ENCODE peak calls at places on chromosomes 16 and 17, in nine cellular contexts. Q is heart right ventricle, Y is Calu3, B is body of pancreas, H is BE2C, J is mucosa of descending colon, M is fibroblast of pulmonary artery, Z is bronchial epithelial cell, S is fibroblast of the aortic adventitia. X is an unnamed sample.
A peak's percentile ranks its signal among the peaks of the same experiment; 100 is the strongest.

GRCh38 chr16:75256871-75257343 is 5.5 kb upstream of the BCAR1 start:
- DNase-seq in H (peak; percentile 73), M (no peak), S (peak; percentile 47), Q (peak; percentile 41), Y (no peak), Z (no peak), B (peak; percentile 28), J (peak; percentile 57), X (no peak)

GRCh38 chr16:1871974-1872635 is at the start of gene MEIOB:
- DNase-seq in M (no peak), B (peak; percentile 26), S (no peak), Z (no peak), H (peak; percentile 83), Y (no peak), Q (peak; percentile 16), J (peak; percentile 61), X (peak; percentile 24)

GRCh38 chr17:50396261-50397110 is 837 bp downstream of the LRRC59 start:
- DNase-seq in Q (no peak), M (peak; percentile 75), S (peak; percentile 85), Z (peak; percentile 64), J (peak; percentile 78), Y (peak; percentile 65), H (peak; percentile 43), B (peak; percentile 85), X (peak; percentile 27)

GRCh38 chr17:58487589-58488427 is at the start of gene HSF5:
- DNase-seq in J (peak; percentile 46), Q (peak; percentile 29), Z (no peak), M (peak; percentile 6), B (no peak), S (no peak), H (no peak), Y (no peak), X (peak; percentile 77)

GRCh38 chr16:86080982-86081381 is 182.0 kb downstream of the IRF8 start:
- DNase-seq in Z (no peak), Q (no peak), J (no peak), S (no peak), B (no peak), H (no peak), Y (no peak), M (no peak), X (no peak)

GRCh38 chr17:26818736-26819135 is 475.2 kb upstream of the WSB1 start:
- DNase-seq in Y (no peak), M (peak; percentile 4), Z (peak; percentile 36), Q (no peak), B (no peak), J (no peak), H (no peak), S (peak; percentile 23), X (no peak)

GRCh38 chr16:12543700-12544476 is 259.8 kb downstream of the CPPED1 start:
- DNase-seq in M (no peak), Y (no peak), Q (no peak), S (no peak), Z (no peak), B (no peak), H (no peak), J (no peak), X (no peak)

GRCh38 chr16:74760007-74760767 is 14.4 kb downstream of the FA2H start:
- DNase-seq in S (no peak), H (no peak), Y (peak; percentile 91), B (no peak), Z (peak; percentile 86), J (peak; percentile 1), M (no peak), Q (no peak), X (no peak)

GRCh38 chr17:60372790-60373483 is 19.0 kb downstream of the USP32 start:
- DNase-seq in B (no peak), H (no peak), M (peak; percentile 62), Z (peak; percentile 93), Q (no peak), S (peak; percentile 49), J (no peak), Y (no peak), X (no peak)

GRCh38 chr17:49861150-49861884 is 13.4 kb upstream of the TAC4 start:
- DNase-seq in M (peak; percentile 49), Y (peak; percentile 75), H (peak; percentile 45), B (peak; percentile 41), J (no peak), S (peak; percentile 46), Q (no peak), Z (peak; percentile 30), X (peak; percentile 37)

GRCh38 chr17:70525976-70526375 is 356.6 kb downstream of the KCNJ2 start:
- DNase-seq in Q (no peak), H (no peak), Z (no peak), M (no peak), S (no peak), J (peak; percentile 41), B (no peak), Y (no peak), X (no peak)

GRCh38 chr16:22206013-22206846 is at the start of gene EEF2K:
- DNase-seq in S (peak; percentile 95), Z (peak; percentile 86), H (peak; percentile 94), Y (peak; percentile 98), Q (peak; percentile 93), M (peak; percentile 97), J (peak; percentile 96), B (peak; percentile 97), X (peak; percentile 63)

GRCh38 chr17:27218719-27219488 is 75.0 kb upstream of the WSB1 start:
- DNase-seq in Q (no peak), H (no peak), M (no peak), J (no peak), S (no peak), Y (no peak), Z (no peak), B (no peak), X (no peak)

GRCh38 chr17:48825446-48826381 is 5.1 kb upstream of the CALCOCO2 start:
- DNase-seq in Q (no peak), M (no peak), S (no peak), H (no peak), Y (no peak), B (no peak), Z (peak; percentile 63), J (no peak), X (no peak)

GRCh38 chr16:25707982-25708583 is 16.3 kb downstream of the HS3ST4 start:
- DNase-seq in J (no peak), B (peak; percentile 39), Y (peak; percentile 36), Q (no peak), Z (peak; percentile 11), H (peak; percentile 17), M (peak; percentile 3), S (peak; percentile 0), X (no peak)

GRCh38 chr16:85335584-85336492 is 223.6 kb upstream of the CIBAR2 start:
- DNase-seq in S (no peak), Z (peak; percentile 14), Y (no peak), J (peak; percentile 72), H (no peak), M (peak; percentile 42), B (no peak), Q (no peak), X (no peak)

GRCh38 chr17:68910256-68910705 is 44.9 kb downstream of the ABCA8 start:
- DNase-seq in M (peak; percentile 40), Y (no peak), Z (no peak), B (no peak), H (no peak), J (no peak), S (peak; percentile 46), Q (no peak), X (no peak)

DNA sequence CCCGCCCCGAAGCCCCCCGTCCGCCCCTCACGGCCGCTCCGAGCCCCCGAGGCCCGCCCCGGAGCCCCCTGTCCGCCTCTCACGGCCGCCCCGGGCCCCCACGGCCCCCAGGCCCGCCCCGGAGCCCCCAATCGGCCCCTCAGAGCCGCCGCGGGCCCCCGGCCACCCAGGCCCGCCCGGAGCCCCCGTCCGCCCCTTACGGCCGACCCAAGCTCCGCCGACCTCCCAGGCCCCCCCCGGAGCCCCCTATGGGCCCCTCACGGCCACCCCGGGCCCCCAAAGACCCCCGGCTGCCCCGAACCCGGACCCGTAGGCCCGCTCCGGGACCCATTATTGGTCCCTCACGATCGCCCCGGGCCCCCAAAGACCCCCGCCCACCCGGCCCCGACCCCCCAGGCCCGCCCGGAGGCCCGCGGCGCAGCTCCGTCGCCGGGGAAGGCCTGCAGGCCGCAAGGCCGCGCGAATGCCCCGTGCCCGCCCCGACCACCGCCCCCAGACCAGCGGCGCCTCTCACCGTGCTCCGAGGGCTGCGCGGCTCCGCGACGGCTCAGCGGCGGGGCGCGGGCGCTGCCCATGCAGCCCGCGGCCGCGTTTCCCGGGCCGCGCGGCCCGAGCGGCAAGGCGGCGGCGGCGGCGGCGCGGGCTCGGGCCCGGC is 503 bp downstream of the ANKRD11 start:
- DNase-seq in Z (no peak), B (no peak), H (no peak), Y (no peak), Q (no peak), M (no peak), J (peak; percentile 65), S (no peak), X (no peak)
- TF ChIP-seq CTCF in Z (no peak), B (no peak), H (no peak), Y (no peak), Q (no peak), M (no peak), J (no peak), S (no peak), X (no peak)

GRCh38 chr16:68508641-68509240 is 30.4 kb upstream of the ZFP90 start:
- DNase-seq in H (no peak), S (no peak), Q (no peak), J (no peak), Y (no peak), B (no peak), Z (no peak), M (no peak), X (no peak)
- TF ChIP-seq CTCF in H (no peak), S (no peak), Q (no peak), J (no peak), Y (no peak), B (no peak), Z (no peak), M (no peak), X (no peak)

GRCh38 chr16:68592466-68593337 is 52.4 kb upstream of the CDH3 start:
- DNase-seq in Q (no peak), M (peak; percentile 16), H (no peak), Z (peak; percentile 25), J (no peak), Y (no peak), B (no peak), S (no peak), X (no peak)
- TF ChIP-seq CTCF in Q (no peak), M (peak; percentile 36), H (peak; percentile 48), Z (peak; percentile 23), J (no peak), Y (no peak), B (no peak), S (no peak), X (peak; percentile 41)

DNA sequence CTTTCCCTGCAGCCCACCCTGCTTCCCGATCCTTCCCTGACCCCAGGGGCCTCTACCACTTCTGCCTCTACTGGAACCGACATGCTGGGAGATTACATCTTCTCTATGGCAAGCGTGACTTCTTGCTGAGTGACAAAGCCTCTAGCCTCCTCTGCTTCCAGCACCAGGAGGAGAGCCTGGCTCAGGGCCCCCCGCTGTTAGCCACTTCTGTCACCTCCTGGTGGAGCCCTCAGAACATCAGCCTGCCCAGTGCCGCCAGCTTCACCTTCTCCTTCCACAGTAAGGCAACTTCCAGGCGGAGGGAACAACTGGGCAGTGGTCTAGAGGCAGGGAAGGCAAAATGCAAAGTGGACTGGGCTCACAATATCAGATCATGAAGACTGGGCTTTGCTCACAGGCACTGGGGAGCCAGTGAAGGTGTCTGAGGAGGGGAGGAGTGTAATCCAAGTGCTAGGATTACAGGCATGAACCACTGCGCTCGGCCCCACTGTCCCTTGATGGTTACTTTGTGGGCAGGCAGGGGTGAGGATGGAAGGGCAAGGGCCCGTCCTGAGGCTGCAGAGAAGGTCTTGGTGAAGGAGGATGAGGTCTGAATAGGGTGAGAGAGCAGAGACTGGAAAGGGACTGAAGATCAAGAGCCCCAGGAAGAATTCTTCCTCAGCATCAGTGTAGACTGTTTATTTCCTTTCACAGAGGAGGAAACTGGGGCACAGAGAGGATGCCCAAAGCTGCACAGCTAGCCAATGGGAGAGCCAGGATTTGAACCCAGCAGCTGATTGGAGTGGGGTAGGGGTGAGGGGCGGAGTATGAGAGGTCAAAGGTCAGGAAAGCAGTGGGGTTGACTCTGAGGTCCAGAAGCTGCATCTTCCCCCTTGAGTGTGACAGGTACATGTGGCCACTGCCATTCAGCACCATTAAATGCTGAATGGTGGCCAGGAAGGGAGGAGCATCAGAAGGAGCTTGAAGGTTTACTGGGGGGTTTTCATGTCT is 16.5 kb upstream of the ADGRG3 start:
- DNase-seq in S (no peak), B (no peak), M (no peak), Z (no peak), J (no peak), H (no peak), Y (no peak), Q (no peak), X (no peak)
- TF ChIP-seq CTCF in S (no peak), B (no peak), M (no peak), Z (no peak), J (no peak), H (no peak), Y (no peak), Q (no peak), X (no peak)

X was measured in natural killer cell.